ENCODE peak calls at places on chromosomes 11 and 22, in five cellular contexts. T is dorsolateral prefrontal cortex, F is cardiac fibroblast, M is WTC11, Z is nephron progenitor cell. U is an unnamed sample.
A peak's percentile ranks its signal among the peaks of the same experiment; 100 is the strongest.

GRCh38 chr11:31804439-31805036 is 6.6 kb downstream of the PAX6 start:
- DNase-seq in Z (peak; percentile 35), T (no peak), M (peak; percentile 39), F (no peak), U (no peak)

GRCh38 chr11:73493838-73494598 is 103.9 kb downstream of the FAM168A start:
- DNase-seq in Z (no peak), T (no peak), F (peak; percentile 82), M (peak; percentile 21), U (no peak)

GRCh38 chr11:25702417-25702816 is 629.5 kb upstream of the ANO3 start:
- DNase-seq in M (no peak), Z (no peak), F (no peak), T (no peak), U (no peak)

GRCh38 chr11:117970400-117971024 is 15.7 kb upstream of the IL10RA start:
- DNase-seq in T (no peak), Z (no peak), M (no peak), F (no peak), U (no peak)

GRCh38 chr11:8354622-8355417 is 91.1 kb upstream of the LMO1 start:
- DNase-seq in F (no peak), Z (peak; percentile 34), T (no peak), M (no peak), U (no peak)

GRCh38 chr11:118622376-118623290 is 15.2 kb downstream of the PHLDB1 start:
- DNase-seq in Z (peak; percentile 32), M (no peak), T (peak; percentile 34), F (peak; percentile 67), U (no peak)

GRCh38 chr22:43897751-43898261 is 6.0 kb upstream of the PNPLA5 start:
- DNase-seq in T (no peak), M (no peak), F (peak; percentile 54), Z (no peak), U (no peak)

GRCh38 chr22:23533328-23533762 is 46.7 kb downstream of the IGLL1 start:
- DNase-seq in M (peak; percentile 83), T (no peak), F (peak; percentile 52), Z (peak; percentile 80), U (peak; percentile 79)

GRCh38 chr22:47835726-47836125 is 1073.3 kb downstream of the TBC1D22A start:
- DNase-seq in Z (no peak), F (peak; percentile 5), M (no peak), T (no peak), U (no peak)

GRCh38 chr11:2848497-2848896 is 37.1 kb downstream of the CDKN1C start:
- DNase-seq in Z (no peak), F (no peak), T (no peak), M (no peak), U (no peak)

GRCh38 chr11:38043060-38043459 is 1445.0 kb upstream of the RAG2 start:
- DNase-seq in F (no peak), Z (no peak), M (no peak), T (no peak), U (no peak)

GRCh38 chr11:130616578-130616977 is 168.1 kb downstream of the ADAMTS15 start:
- DNase-seq in T (no peak), M (no peak), F (no peak), Z (no peak), U (no peak)

GRCh38 chr22:28627791-28628190 is 51.8 kb downstream of the TTC28 start:
- DNase-seq in M (no peak), T (no peak), Z (no peak), F (no peak), U (no peak)

GRCh38 chr22:39223091-39223710 is 21.6 kb downstream of the PDGFB start:
- DNase-seq in T (no peak), M (no peak), F (no peak), Z (no peak), U (peak; percentile 10)

GRCh38 chr11:61552108-61552635 is 28.7 kb downstream of the SYT7 start:
- DNase-seq in T (no peak), Z (no peak), F (no peak), M (no peak), U (no peak)

GRCh38 chr11:8375932-8376331 is 112.3 kb upstream of the LMO1 start:
- DNase-seq in M (no peak), F (no peak), T (no peak), Z (no peak), U (no peak)

GRCh38 chr11:102957953-102958352 is 2.4 kb upstream of the MMP13 start:
- DNase-seq in F (peak; percentile 45), T (no peak), M (no peak), Z (no peak), U (no peak)

GRCh38 chr11:104067534-104067933 is 31.1 kb downstream of the DDI1 start:
- DNase-seq in M (no peak), Z (no peak), F (no peak), T (no peak), U (no peak)

GRCh38 chr11:128552783-128553661 is 34.3 kb downstream of the ETS1 start:
- DNase-seq in M (no peak), T (peak; percentile 72), F (peak; percentile 63), Z (no peak), U (no peak)

GRCh38 chr11:20021212-20021611 is 139.1 kb downstream of the DBX1 start:
- DNase-seq in M (no peak), Z (no peak), F (no peak), T (no peak), U (no peak)

GRCh38 chr11:12287374-12288211 is 89.8 kb upstream of the PARVA start:
- DNase-seq in M (peak; percentile 78), T (no peak), Z (peak; percentile 69), F (peak; percentile 96), U (peak; percentile 84)

GRCh38 chr11:111798279-111798678 is 32.1 kb upstream of the PPP2R1B start:
- DNase-seq in T (no peak), M (no peak), F (no peak), Z (no peak), U (no peak)

GRCh38 chr22:42069801-42070516 is 653 bp downstream of the NAGA start:
- DNase-seq in M (no peak), T (no peak), Z (no peak), F (no peak), U (no peak)

GRCh38 chr11:32259641-32260081 is 168.8 kb downstream of the RCN1 start:
- DNase-seq in F (peak; percentile 92), Z (no peak), T (no peak), M (no peak), U (no peak)

DNA sequence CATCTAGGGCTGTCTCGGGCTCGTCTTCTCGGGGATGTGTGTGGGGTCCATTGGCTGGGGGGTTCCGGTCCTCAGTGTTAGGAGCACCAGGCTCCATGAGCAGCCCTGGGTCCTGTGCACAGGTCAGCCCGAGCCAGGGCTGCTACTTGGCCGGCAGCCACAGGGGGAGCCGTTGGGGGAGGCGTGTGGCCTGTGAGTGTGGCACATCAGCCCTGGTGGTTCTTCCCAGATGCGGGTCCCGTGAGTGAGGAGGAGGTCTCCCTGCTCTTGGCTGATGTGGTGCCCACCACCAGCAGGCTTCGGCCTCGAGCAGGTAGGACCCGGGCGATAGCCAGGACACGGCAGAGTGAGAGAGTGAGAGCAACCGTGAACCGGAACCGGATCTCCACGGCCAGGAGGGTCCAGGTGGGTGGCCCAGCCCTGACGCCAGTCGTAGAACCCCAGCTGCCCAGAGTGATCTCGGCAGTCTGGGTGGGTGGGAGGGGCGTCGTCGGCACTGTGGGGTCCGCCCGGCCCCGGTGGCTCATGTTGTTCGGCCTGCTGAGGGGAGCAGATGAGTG is 18.5 kb downstream of the IRF7 start:
- DNase-seq in Z (no peak), T (no peak), M (peak; percentile 71), F (no peak), U (peak; percentile 60)
- TF ChIP-seq CTCF in Z (no peak), T (no peak), M (no peak), F (peak; percentile 5), U (no peak)

GRCh38 chr22:30665266-30665665 is 2.4 kb downstream of the DUSP18 start:
- DNase-seq in Z (no peak), F (no peak), M (no peak), T (no peak), U (no peak)

GRCh38 chr22:30665786-30666185 is 1.9 kb downstream of the DUSP18 start:
- DNase-seq in T (no peak), M (no peak), F (no peak), Z (no peak), U (no peak)

GRCh38 chr22:30668306-30668655 is 606 bp upstream of the DUSP18 start:
- DNase-seq in M (no peak), T (no peak), F (no peak), Z (no peak), U (no peak)

GRCh38 chr22:30667092-30667485 is 586 bp downstream of the DUSP18 start:
- DNase-seq in Z (no peak), T (no peak), M (no peak), F (no peak), U (no peak)

GRCh38 chr22:30667486-30668305 is at the start of gene DUSP18:
- DNase-seq in F (peak; percentile 91), Z (peak; percentile 98), T (peak; percentile 89), M (peak; percentile 98), U (peak; percentile 98)
- TF ChIP-seq CTCF in F (peak; percentile 37), Z (peak; percentile 49), T (peak; percentile 20), M (peak; percentile 37), U (peak; percentile 73)

GRCh38 chr22:32747588-32747987 is 53.9 kb upstream of the TIMP3 start:
- DNase-seq in F (no peak), Z (no peak), T (no peak), M (no peak), U (no peak)
- TF ChIP-seq CTCF in F (no peak), Z (no peak), T (no peak), M (no peak), U (no peak)

DNA sequence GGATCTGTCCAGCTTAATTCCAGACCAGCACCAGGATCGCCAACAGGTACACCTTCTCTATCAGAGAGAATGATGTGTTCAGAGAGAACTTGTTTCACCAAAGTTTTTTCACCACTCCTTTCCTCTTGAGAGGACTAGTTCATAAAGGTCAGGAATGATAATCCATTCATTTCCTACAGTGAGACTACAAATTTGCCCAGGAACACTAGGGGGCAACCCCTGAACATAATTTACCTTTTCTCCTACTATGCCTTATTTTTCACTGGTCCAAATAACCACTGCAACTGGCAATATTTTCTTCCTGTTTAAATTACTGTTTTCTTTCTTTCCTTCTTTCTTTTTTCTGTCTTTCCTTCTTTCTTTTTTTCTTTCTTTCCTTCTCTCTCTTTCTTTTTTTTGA is 22.5 kb downstream of the CAVIN3 start:
- DNase-seq in T (no peak), F (no peak), M (no peak), Z (no peak), U (no peak)
- TF ChIP-seq CTCF in T (peak; percentile 14), F (peak; percentile 45), M (no peak), Z (peak; percentile 33), U (no peak)

GRCh38 chr11:50188040-50188439 is 155.4 kb downstream of the OR4C45 start:
- DNase-seq in Z (no peak), F (no peak), T (no peak), M (no peak), U (no peak)
- TF ChIP-seq CTCF in Z (no peak), F (no peak), T (no peak), M (no peak), U (no peak)

GRCh38 chr11:113263458-113264095 is 50.8 kb upstream of the TTC12 start:
- DNase-seq in F (no peak), M (no peak), Z (no peak), T (no peak), U (no peak)
- TF ChIP-seq CTCF in F (no peak), M (no peak), Z (no peak), T (no peak), U (no peak)

U was measured in glutamatergic neuron.